ENCODE peak calls at places on chromosome 18, in eight cellular contexts. C is naive thymus-derived CD4-positive, alpha-beta T cell; Y is prostate gland; J is CD8-positive, alpha-beta T cell; O is aorta; Z is transverse colon; S is uterus; F is mammary epithelial cell. U is an unnamed sample. For H3K9me3 and H3K36me3, the result is how much of the 10 kb centered on the place peaks cover.

GRCh38 chr18:31274915-31275314 is 43.0 kb upstream of the DSG1 start:
- DNase-seq in S (peak), Z (peak), F (peak), C (no peak), O (peak), Y (peak), J (no peak), U (no peak)

GRCh38 chr18:13219576-13219975 is 1.0 kb downstream of the LDLRAD4 start:
- DNase-seq in J (no peak), Y (no peak), C (no peak), O (no peak), S (no peak), F (no peak), Z (no peak), U (no peak)

GRCh38 chr18:6414118-6414722 is 491 bp downstream of the L3MBTL4 start:
- DNase-seq in O (peak), C (no peak), Y (peak), S (peak), Z (peak), F (peak), J (no peak), U (no peak)

GRCh38 chr18:48831802-48832201 is 119.0 kb downstream of the SMAD7 start:
- DNase-seq in C (no peak), Y (no peak), S (no peak), O (no peak), F (no peak), Z (no peak), J (no peak), U (no peak)

GRCh38 chr18:6406075-6406909 is 8.4 kb downstream of the L3MBTL4 start:
- DNase-seq in F (peak), Y (no peak), Z (no peak), O (no peak), S (no peak), J (no peak), C (no peak), U (no peak)

GRCh38 chr18:79962835-79963657 is 1.4 kb upstream of the HSBP1L1 start:
- DNase-seq in Y (no peak), O (no peak), C (no peak), Z (no peak), J (peak), F (no peak), S (no peak), U (no peak)

GRCh38 chr18:37586641-37587225 is 21.1 kb upstream of the CELF4 start:
- DNase-seq in Y (no peak), S (no peak), F (no peak), C (no peak), O (no peak), J (no peak), Z (no peak), U (no peak)

GRCh38 chr18:52313213-52313612 is 26.8 kb upstream of the DCC start:
- DNase-seq in F (peak), Z (no peak), Y (no peak), O (no peak), C (no peak), S (no peak), J (no peak), U (no peak)

GRCh38 chr18:7577706-7578105 is 10.6 kb downstream of the PTPRM start:
- DNase-seq in F (no peak), Y (no peak), J (no peak), O (no peak), C (no peak), S (no peak), Z (no peak), U (no peak)

GRCh38 chr18:56650944-56651770 is at the start of gene WDR7:
- DNase-seq in Z (peak), O (peak), J (peak), S (peak), Y (peak), C (peak), F (peak), U (peak)

GRCh38 chr18:11591957-11592356 is 17.4 kb upstream of the SLC35G4 start:
- DNase-seq in Y (no peak), O (no peak), S (no peak), J (no peak), Z (no peak), F (no peak), C (no peak), U (no peak)

GRCh38 chr18:56028514-56028913 is 440.5 kb upstream of the TCF4 start:
- DNase-seq in F (peak), C (no peak), O (no peak), J (no peak), S (no peak), Z (no peak), Y (no peak), U (no peak)

GRCh38 chr18:2853926-2854664 is 7.3 kb downstream of the EMILIN2 start:
- DNase-seq in J (no peak), C (no peak), F (no peak), S (no peak), O (no peak), Z (no peak), Y (no peak), U (no peak)

GRCh38 chr18:56139792-56140254 is 498.6 kb downstream of the TXNL1 start:
- DNase-seq in F (no peak), S (peak), C (no peak), J (no peak), Y (no peak), Z (peak), O (no peak), U (no peak)

GRCh38 chr18:11981633-11982366 is 493 bp downstream of the IMPA2 start:
- DNase-seq in Z (peak), S (peak), J (no peak), C (peak), O (no peak), F (peak), Y (peak), U (no peak)

GRCh38 chr18:45611943-45612342 is 3.3 kb upstream of the SLC14A2 start:
- DNase-seq in Z (no peak), O (no peak), Y (no peak), S (no peak), J (no peak), C (no peak), F (no peak), U (no peak)

GRCh38 chr18:8341481-8342230 is 267.6 kb upstream of the RAB12 start:
- DNase-seq in J (no peak), O (no peak), Y (peak), C (no peak), Z (no peak), S (no peak), F (no peak), U (no peak)

GRCh38 chr18:46711444-46711863 is 45.4 kb downstream of the ST8SIA5 start:
- DNase-seq in F (no peak), O (no peak), Y (no peak), C (no peak), S (no peak), J (no peak), Z (no peak), U (no peak)

GRCh38 chr18:48781041-48781989 is 169.4 kb downstream of the SMAD7 start:
- DNase-seq in C (no peak), J (no peak), Y (peak), O (peak), Z (peak), S (peak), F (no peak), U (peak)

GRCh38 chr18:60060026-60060425 is 160.2 kb downstream of the PMAIP1 start:
- DNase-seq in J (no peak), Z (no peak), F (no peak), Y (no peak), O (no peak), C (no peak), S (no peak), U (no peak)

GRCh38 chr18:48942554-48943261 is 8.1 kb downstream of the SMAD7 start:
- DNase-seq in J (no peak), C (no peak), S (no peak), Z (no peak), F (peak), Y (no peak), O (no peak), U (no peak)

GRCh38 chr18:33470229-33470628 is 29.7 kb upstream of the CCDC178 start:
- DNase-seq in S (no peak), Z (no peak), O (no peak), C (no peak), Y (no peak), J (no peak), F (peak), U (no peak)

GRCh38 chr18:37486848-37487247 is 78.8 kb downstream of the CELF4 start:
- DNase-seq in Y (no peak), J (no peak), F (no peak), O (no peak), Z (no peak), C (no peak), S (no peak), U (no peak)

GRCh38 chr18:46435031-46435430 is 222.0 kb downstream of the LOXHD1 start:
- DNase-seq in S (no peak), Y (no peak), Z (no peak), J (no peak), O (no peak), F (no peak), C (no peak), U (no peak)

GRCh38 chr18:49590608-49591007 is 28.8 kb downstream of the LIPG start:
- DNase-seq in F (no peak), Y (no peak), Z (peak), C (no peak), O (no peak), S (no peak), J (no peak), U (no peak)

DNA sequence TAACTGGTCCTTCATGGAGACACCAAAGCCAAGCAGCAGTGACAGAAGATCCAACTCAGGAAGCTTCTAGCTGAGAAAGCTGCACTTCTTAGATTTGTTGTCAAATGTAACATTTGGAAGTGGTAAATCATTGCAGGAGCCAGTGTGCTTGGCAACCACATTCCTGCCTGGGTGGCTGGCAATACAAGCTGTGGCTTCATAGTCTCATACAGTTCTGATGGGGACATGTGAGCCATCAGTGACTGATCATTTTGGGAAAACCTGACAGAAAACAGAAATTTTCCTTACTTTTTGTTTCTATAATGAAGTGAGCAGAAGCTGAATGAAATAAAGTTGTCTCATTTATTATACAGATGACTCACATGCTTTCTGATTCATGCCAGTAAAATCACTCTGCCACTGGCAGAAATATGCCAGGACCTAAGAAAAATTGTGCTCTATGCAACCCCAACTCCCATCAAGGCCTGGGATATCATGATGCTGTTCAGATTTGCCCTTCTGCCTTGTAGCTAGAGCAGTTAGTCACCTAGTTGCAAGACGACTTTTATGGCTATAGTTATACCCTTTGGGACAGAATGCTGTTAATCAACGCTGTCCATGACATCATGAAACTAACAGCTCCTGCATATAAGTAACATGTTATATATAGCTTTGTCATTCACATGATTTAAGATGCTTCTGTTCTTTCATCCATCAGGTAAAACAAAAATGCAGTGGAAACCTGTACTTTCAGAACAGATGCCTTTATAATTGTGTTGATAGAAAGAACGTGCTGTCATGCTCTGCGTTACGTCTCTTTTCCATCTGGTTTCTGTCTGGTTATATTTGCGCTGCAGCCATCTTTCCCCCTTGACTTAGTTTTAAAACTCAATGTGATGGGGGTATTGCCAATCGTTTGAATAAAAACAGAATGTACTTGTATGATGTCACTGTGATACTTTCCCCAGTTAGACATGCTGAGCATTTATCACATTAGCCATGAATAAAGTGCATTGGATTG is 508.3 kb downstream of the ADCYAP1 start:
- DNase-seq in O (no peak), Z (no peak), Y (no peak), C (no peak), S (no peak), F (no peak), J (no peak), U (no peak)
- H3K4me3 ChIP-seq in O (no peak), Z (no peak), Y (no peak), C (no peak), S (no peak), F (no peak), J (no peak), U (no peak)

DNA sequence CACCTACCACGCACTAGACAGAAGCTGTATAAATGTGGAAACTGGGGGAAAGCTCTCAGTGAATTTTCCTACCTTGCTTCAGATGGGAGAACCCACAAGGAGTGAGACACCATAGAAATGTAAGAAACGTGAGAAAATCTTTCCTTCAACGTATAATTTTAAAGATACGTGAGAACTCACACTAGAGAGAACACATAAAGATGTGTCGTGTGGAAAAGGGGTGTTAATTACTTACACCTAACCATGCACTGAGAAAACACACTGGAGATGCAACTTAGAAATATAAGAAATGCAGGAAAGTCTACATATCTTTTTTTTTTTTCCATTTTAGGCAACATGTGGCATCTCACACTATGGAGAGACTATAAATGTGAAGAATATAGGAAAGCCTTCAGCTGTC is 352.9 kb upstream of the NETO1 start:
- DNase-seq in S (no peak), J (no peak), Y (no peak), F (no peak), Z (no peak), O (no peak), C (no peak), U (no peak)
- H3K9me3 ChIP-seq in S (under half), J (under half), Y (under half), F (under half), Z (under half), O (under half), C (under half), U (under half)

GRCh38 chr18:26639149-26639548 is 90.8 kb upstream of the KCTD1 start:
- DNase-seq in Y (no peak), O (no peak), C (no peak), F (no peak), J (no peak), S (no peak), Z (no peak), U (no peak)
- H3K36me3 ChIP-seq in Y (under half), O (under half), C (under half), F (under half), J (under half), S (under half), Z (under half), U (under half)

DNA sequence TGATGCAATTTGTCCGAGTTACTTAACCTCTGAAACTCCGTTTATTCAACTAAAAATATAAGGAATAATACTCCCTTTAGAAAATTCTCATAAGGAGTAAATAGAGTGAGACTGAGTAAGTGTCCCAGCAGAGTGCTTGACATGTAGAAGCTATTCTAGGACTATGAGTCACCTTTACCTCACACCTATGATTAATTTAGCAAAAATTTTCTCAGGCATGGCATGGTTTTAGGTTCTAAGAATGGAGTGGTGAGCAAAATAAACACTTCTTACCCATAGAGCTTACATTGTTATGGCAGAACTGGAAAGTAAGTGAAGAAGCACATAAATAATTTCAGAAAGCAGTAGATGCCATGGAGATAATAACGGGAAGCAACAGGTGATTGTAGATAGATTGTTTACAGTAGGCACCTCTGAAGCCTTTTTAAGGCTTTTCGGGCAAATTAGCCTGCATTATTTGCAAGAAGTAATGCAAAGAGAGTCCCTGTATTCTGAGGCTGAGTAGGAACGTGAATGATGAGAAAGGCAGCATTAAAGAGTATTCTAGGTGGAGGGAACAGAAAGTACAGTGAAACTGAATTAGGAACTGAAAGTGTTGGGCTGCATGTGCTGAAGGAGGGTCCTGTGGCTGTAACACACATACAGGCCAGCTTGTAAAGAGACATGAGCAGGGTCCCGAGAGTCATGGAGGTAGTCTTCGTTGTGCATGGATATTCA is 209.2 kb downstream of the ZNF407 start:
- DNase-seq in J (no peak), Y (no peak), O (no peak), F (peak), C (no peak), Z (no peak), S (no peak), U (no peak)
- H3K4me3 ChIP-seq in J (no peak), Y (no peak), O (no peak), F (no peak), C (no peak), Z (no peak), S (no peak), U (no peak)

GRCh38 chr18:78576967-78577366 is 402.7 kb upstream of the SALL3 start:
- DNase-seq in O (no peak), Z (no peak), S (no peak), Y (no peak), C (no peak), F (no peak), J (no peak), U (no peak)

GRCh38 chr18:78579449-78579848 is 400.2 kb upstream of the SALL3 start:
- DNase-seq in Z (no peak), J (no peak), F (no peak), O (no peak), S (no peak), Y (no peak), C (no peak), U (no peak)

GRCh38 chr18:78571831-78572347 is 407.7 kb upstream of the SALL3 start:
- DNase-seq in F (no peak), Z (no peak), O (no peak), C (no peak), J (no peak), Y (no peak), S (no peak), U (no peak)

GRCh38 chr18:78571063-78571785 is 408.4 kb upstream of the SALL3 start:
- DNase-seq in S (no peak), C (no peak), F (no peak), J (no peak), Z (no peak), Y (no peak), O (no peak), U (no peak)

GRCh38 chr18:78573773-78574172 is 405.8 kb upstream of the SALL3 start:
- DNase-seq in C (no peak), Z (no peak), O (no peak), S (no peak), Y (no peak), F (no peak), J (no peak), U (no peak)
- H3K9me3 ChIP-seq in C (under half), Z (under half), O (under half), S (under half), Y (under half), F (under half), J (under half), U (under half)

GRCh38 chr18:54825626-54826344 is 2.5 kb upstream of the RAB27B start:
- DNase-seq in O (no peak), F (no peak), S (no peak), Z (no peak), J (no peak), C (no peak), Y (no peak), U (no peak)
- H3K36me3 ChIP-seq in O (under half), F (under half), S (under half), Z (under half), J (under half), C (under half), Y (under half), U (under half)

U was measured in BE2C.